ENCODE peak calls at places on chromosomes 4 and X, in five cellular contexts. One of them, this sample, is unnamed.

GRCh38 chr4:37788782-37789181 is 37.7 kb upstream of the PGM2 start:
- DNase-seq in A549: no peak
- DNase-seq in right lobe of liver: no peak
- DNase-seq in uterus: no peak
- DNase-seq in suprapubic skin: no peak
- DNase-seq in this sample: no peak

GRCh38 chr4:121736735-121737351 is 28.1 kb downstream of the SMIM43 start:
- DNase-seq in A549: peak
- DNase-seq in right lobe of liver: no peak
- DNase-seq in uterus: no peak
- DNase-seq in suprapubic skin: no peak
- DNase-seq in this sample: no peak

GRCh38 chr4:133186845-133187244 is 37.8 kb downstream of the PCDH10 start:
- DNase-seq in A549: no peak
- DNase-seq in right lobe of liver: no peak
- DNase-seq in uterus: no peak
- DNase-seq in suprapubic skin: no peak
- DNase-seq in this sample: no peak

GRCh38 chr4:152634110-152634760 is 45.6 kb downstream of the TMEM154 start:
- DNase-seq in A549: no peak
- DNase-seq in right lobe of liver: no peak
- DNase-seq in uterus: no peak
- DNase-seq in suprapubic skin: no peak
- DNase-seq in this sample: no peak

GRCh38 chr4:103067841-103068547 is 8.6 kb downstream of the SLC9B2 start:
- DNase-seq in A549: no peak
- DNase-seq in right lobe of liver: no peak
- DNase-seq in uterus: no peak
- DNase-seq in suprapubic skin: no peak
- DNase-seq in this sample: no peak

GRCh38 chr4:153212755-153213154 is 8.5 kb downstream of the TRIM2 start:
- DNase-seq in A549: no peak
- DNase-seq in right lobe of liver: no peak
- DNase-seq in uterus: no peak
- DNase-seq in suprapubic skin: no peak
- DNase-seq in this sample: no peak

GRCh38 chrX:73851014-73852009 is 288.3 kb downstream of the CHIC1 start:
- DNase-seq in A549: no peak
- DNase-seq in right lobe of liver: peak
- DNase-seq in uterus: peak
- DNase-seq in suprapubic skin: no peak
- DNase-seq in this sample: peak

GRCh38 chrX:98141466-98141865 is 1257.8 kb downstream of the RPA4 start:
- DNase-seq in A549: no peak
- DNase-seq in right lobe of liver: no peak
- DNase-seq in uterus: no peak
- DNase-seq in suprapubic skin: no peak
- DNase-seq in this sample: no peak

GRCh38 chr4:156374069-156374468 is 420.4 kb upstream of the CTSO start:
- DNase-seq in A549: no peak
- DNase-seq in right lobe of liver: no peak
- DNase-seq in uterus: no peak
- DNase-seq in suprapubic skin: no peak
- DNase-seq in this sample: no peak

GRCh38 chr4:27635936-27636913 is 775.6 kb downstream of the STIM2 start:
- DNase-seq in A549: no peak
- DNase-seq in right lobe of liver: no peak
- DNase-seq in uterus: no peak
- DNase-seq in suprapubic skin: no peak
- DNase-seq in this sample: no peak

GRCh38 chrX:13064599-13065143 is 20.3 kb upstream of the FAM9C start:
- DNase-seq in A549: peak
- DNase-seq in right lobe of liver: no peak
- DNase-seq in uterus: no peak
- DNase-seq in suprapubic skin: no peak
- DNase-seq in this sample: no peak

GRCh38 chr4:85831647-85832046 is 356.7 kb downstream of the ARHGAP24 start:
- DNase-seq in A549: no peak
- DNase-seq in right lobe of liver: no peak
- DNase-seq in uterus: no peak
- DNase-seq in suprapubic skin: no peak
- DNase-seq in this sample: no peak

GRCh38 chr4:32824321-32824720 is 2104.2 kb downstream of the PCDH7 start:
- DNase-seq in A549: no peak
- DNase-seq in right lobe of liver: no peak
- DNase-seq in uterus: no peak
- DNase-seq in suprapubic skin: no peak
- DNase-seq in this sample: no peak

GRCh38 chr4:44908565-44908964 is 182.2 kb upstream of the GNPDA2 start:
- DNase-seq in A549: no peak
- DNase-seq in right lobe of liver: no peak
- DNase-seq in uterus: no peak
- DNase-seq in suprapubic skin: no peak
- DNase-seq in this sample: no peak

GRCh38 chr4:75248770-75249467 is 265.3 kb downstream of the RCHY1 start:
- DNase-seq in A549: no peak
- DNase-seq in right lobe of liver: no peak
- DNase-seq in uterus: no peak
- DNase-seq in suprapubic skin: no peak
- DNase-seq in this sample: no peak

GRCh38 chr4:156642161-156642560 is 329.4 kb downstream of the PDGFC start:
- DNase-seq in A549: no peak
- DNase-seq in right lobe of liver: no peak
- DNase-seq in uterus: no peak
- DNase-seq in suprapubic skin: no peak
- DNase-seq in this sample: no peak

GRCh38 chrX:128975716-128976115 is 547.6 kb downstream of the SMARCA1 start:
- DNase-seq in A549: peak
- DNase-seq in right lobe of liver: peak
- DNase-seq in uterus: no peak
- DNase-seq in suprapubic skin: no peak
- DNase-seq in this sample: peak

GRCh38 chrX:123975180-123975579 is 13.7 kb downstream of the STAG2 start:
- DNase-seq in A549: no peak
- DNase-seq in right lobe of liver: no peak
- DNase-seq in uterus: no peak
- DNase-seq in suprapubic skin: no peak
- DNase-seq in this sample: no peak

GRCh38 chr4:35975617-35976355 is 268.5 kb downstream of the ARAP2 start:
- DNase-seq in A549: no peak
- DNase-seq in right lobe of liver: no peak
- DNase-seq in uterus: no peak
- DNase-seq in suprapubic skin: no peak
- DNase-seq in this sample: no peak
- H3K27ac ChIP-seq in A549: no peak
- H3K27ac ChIP-seq in right lobe of liver: no peak
- H3K27ac ChIP-seq in uterus: no peak
- H3K27ac ChIP-seq in suprapubic skin: no peak
- H3K27ac ChIP-seq in this sample: no peak

GRCh38 chr4:185283723-185284122 is 74.3 kb downstream of the SNX25 start:
- DNase-seq in A549: no peak
- DNase-seq in right lobe of liver: no peak
- DNase-seq in uterus: no peak
- DNase-seq in suprapubic skin: no peak
- DNase-seq in this sample: no peak
- H3K27ac ChIP-seq in A549: no peak
- H3K27ac ChIP-seq in right lobe of liver: no peak
- H3K27ac ChIP-seq in uterus: no peak
- H3K27ac ChIP-seq in suprapubic skin: no peak
- H3K27ac ChIP-seq in this sample: no peak

GRCh38 chr4:87919951-87920350 is 55.6 kb upstream of the SPP1 start:
- DNase-seq in A549: no peak
- DNase-seq in right lobe of liver: no peak
- DNase-seq in uterus: no peak
- DNase-seq in suprapubic skin: no peak
- DNase-seq in this sample: no peak
- H3K27ac ChIP-seq in A549: no peak
- H3K27ac ChIP-seq in right lobe of liver: no peak
- H3K27ac ChIP-seq in uterus: no peak
- H3K27ac ChIP-seq in suprapubic skin: no peak
- H3K27ac ChIP-seq in this sample: no peak

DNA sequence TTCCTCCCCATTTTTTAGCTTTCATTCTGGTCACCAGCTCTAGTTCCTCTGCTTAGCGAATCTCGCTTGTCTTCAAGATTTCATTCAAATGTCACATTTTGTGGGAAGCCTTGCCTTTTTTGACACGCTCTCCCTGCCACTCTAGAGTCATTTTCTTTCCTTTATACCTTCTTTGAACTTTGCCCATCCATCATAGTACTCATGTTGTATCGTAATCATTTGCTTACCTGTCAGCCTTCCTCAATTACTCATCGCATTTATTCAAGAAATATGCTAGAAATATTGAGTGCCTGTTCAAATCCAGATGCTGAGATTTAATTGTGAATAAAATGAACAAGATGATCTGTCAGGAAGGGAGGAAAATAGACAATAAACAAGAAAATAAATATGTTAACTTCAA is 21.8 kb downstream of the TSPAN7 start:
- DNase-seq in A549: no peak
- DNase-seq in right lobe of liver: no peak
- DNase-seq in uterus: no peak
- DNase-seq in suprapubic skin: no peak
- DNase-seq in this sample: no peak
- H3K27ac ChIP-seq in A549: no peak
- H3K27ac ChIP-seq in right lobe of liver: no peak
- H3K27ac ChIP-seq in uterus: no peak
- H3K27ac ChIP-seq in suprapubic skin: no peak
- H3K27ac ChIP-seq in this sample: peak

DNA sequence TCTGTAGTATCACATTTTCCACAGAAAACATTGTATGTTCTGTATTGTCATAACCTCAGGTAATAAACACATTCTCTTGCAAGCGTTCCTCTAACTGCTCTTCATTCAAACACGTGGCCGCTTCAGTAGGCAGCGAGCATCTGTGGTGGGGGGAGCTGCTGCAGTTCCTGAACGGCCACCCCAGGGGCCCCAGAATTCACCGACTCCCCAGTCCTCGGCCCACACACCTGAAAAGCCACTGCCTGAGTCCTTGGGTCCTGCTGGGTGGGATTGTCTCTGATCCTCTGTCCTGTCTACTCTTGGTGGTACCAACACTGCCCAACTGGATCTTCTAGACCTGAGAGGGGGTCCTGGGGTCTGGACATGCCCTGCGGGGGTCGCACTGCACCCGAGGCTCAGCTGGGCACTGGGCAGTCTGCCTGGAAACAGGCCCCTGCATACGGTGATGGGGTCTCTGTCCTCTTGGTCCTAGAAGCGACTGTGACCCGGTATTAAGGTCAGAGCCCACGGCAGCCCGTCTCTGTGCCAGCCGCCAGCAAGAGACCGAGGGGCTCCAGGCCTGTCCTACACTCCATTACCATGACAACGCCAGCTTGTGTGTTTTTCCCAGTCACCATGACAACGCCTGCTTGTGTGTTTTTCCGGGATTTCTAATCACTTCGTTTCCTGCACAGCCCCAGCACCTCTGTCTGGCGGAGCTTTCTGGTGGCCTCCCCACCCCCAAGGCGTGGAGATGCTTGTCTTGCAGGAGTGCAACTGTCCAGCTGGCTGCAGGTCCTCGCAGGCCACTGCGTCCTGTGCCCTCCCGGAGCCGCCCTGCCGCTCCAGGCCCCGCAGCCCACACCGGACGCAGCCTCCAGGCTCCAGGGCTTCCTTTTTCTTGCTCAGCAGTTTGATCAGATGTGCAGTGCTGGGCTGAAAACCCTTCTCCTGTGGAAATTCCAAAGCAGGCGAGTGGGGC is 16.0 kb downstream of the CTBP1 start:
- DNase-seq in A549: no peak
- DNase-seq in right lobe of liver: peak
- DNase-seq in uterus: no peak
- DNase-seq in suprapubic skin: no peak
- DNase-seq in this sample: no peak
- H3K27ac ChIP-seq in A549: no peak
- H3K27ac ChIP-seq in right lobe of liver: no peak
- H3K27ac ChIP-seq in uterus: peak
- H3K27ac ChIP-seq in suprapubic skin: no peak
- H3K27ac ChIP-seq in this sample: peak

DNA sequence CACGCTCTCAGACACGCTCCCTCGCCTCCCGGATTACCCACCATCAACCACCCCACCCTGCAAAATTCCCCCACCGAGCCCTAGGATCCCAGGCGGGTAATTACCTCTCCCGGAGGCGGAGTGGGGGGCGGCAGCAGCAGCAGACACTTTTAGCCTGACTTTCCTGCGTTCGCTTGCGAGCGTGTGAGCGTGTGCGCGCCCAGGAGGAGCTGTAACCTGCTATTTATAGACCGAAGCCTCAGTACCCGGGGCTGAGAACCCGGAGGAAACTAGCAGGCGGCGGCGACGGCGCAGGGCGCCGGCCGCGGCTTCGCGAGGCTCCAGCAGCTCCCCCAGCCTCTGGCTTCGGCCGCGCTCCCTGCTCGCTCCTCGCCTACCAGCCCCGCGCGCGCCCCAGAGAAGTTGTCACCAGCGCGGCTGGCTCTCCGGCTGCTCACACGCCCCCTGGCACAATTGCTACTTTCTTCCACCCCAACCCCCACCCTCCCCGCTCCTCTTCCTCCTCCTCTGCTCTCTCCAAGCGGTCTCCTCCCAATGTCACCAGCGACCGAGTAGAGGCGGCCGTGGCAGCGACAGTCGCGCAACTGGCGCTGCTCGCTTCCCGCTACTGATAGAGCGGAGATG is at the start of gene INPP4B:
- DNase-seq in A549: no peak
- DNase-seq in right lobe of liver: peak
- DNase-seq in uterus: peak
- DNase-seq in suprapubic skin: no peak
- DNase-seq in this sample: peak
- H3K27ac ChIP-seq in A549: peak
- H3K27ac ChIP-seq in right lobe of liver: no peak
- H3K27ac ChIP-seq in uterus: peak
- H3K27ac ChIP-seq in suprapubic skin: no peak
- H3K27ac ChIP-seq in this sample: peak

GRCh38 chr4:7941111-7942018 is 1.7 kb upstream of the AFAP1 start:
- DNase-seq in A549: no peak
- DNase-seq in right lobe of liver: no peak
- DNase-seq in uterus: peak
- DNase-seq in suprapubic skin: no peak
- DNase-seq in this sample: no peak
- H3K27ac ChIP-seq in A549: peak
- H3K27ac ChIP-seq in right lobe of liver: no peak
- H3K27ac ChIP-seq in uterus: peak
- H3K27ac ChIP-seq in suprapubic skin: no peak
- H3K27ac ChIP-seq in this sample: no peak

GRCh38 chr4:1541449-1542225 is 135.4 kb upstream of the NKX1-1 start:
- DNase-seq in A549: peak
- DNase-seq in right lobe of liver: no peak
- DNase-seq in uterus: no peak
- DNase-seq in suprapubic skin: no peak
- DNase-seq in this sample: no peak
- H3K27ac ChIP-seq in A549: no peak
- H3K27ac ChIP-seq in right lobe of liver: no peak
- H3K27ac ChIP-seq in uterus: no peak
- H3K27ac ChIP-seq in suprapubic skin: no peak
- H3K27ac ChIP-seq in this sample: no peak